ENCODE peak calls at places on chromosome 4, in six cellular contexts. R is colonic mucosa, O is foreskin fibroblast, U is NB4, M is GM12892, N is GM04504. F is an unnamed sample.
A peak's percentile ranks its signal among the peaks of the same experiment; 100 is the strongest.

GRCh38 chr4:79877511-79877910 is 195.5 kb downstream of the ANTXR2 start:
- DNase-seq in O (no peak), N (no peak), R (no peak), M (no peak), U (no peak), F (no peak)

GRCh38 chr4:128232719-128233118 is 54.9 kb downstream of the PGRMC2 start:
- DNase-seq in M (no peak), U (no peak), O (no peak), R (no peak), N (no peak), F (no peak)

GRCh38 chr4:6898763-6899162 is 10.9 kb upstream of the TBC1D14 start:
- DNase-seq in O (no peak), M (no peak), R (no peak), U (no peak), N (no peak), F (no peak)

GRCh38 chr4:8198206-8198905 is 734 bp upstream of the SH3TC1 start:
- DNase-seq in O (no peak), M (no peak), U (no peak), N (no peak), R (peak; percentile 70), F (no peak)

GRCh38 chr4:113469926-113470325 is 291.6 kb downstream of the CAMK2D start:
- DNase-seq in M (no peak), U (no peak), O (no peak), N (no peak), R (no peak), F (no peak)

GRCh38 chr4:168631241-168632151 is 134.6 kb downstream of the PALLD start:
- DNase-seq in U (peak; percentile 4), N (no peak), M (no peak), O (peak; percentile 71), R (peak; percentile 70), F (peak; percentile 48)

GRCh38 chr4:53196872-53197759 is 168.7 kb downstream of the SCFD2 start:
- DNase-seq in O (peak; percentile 92), N (peak; percentile 82), R (no peak), U (peak; percentile 80), M (peak; percentile 1), F (peak; percentile 46)

GRCh38 chr4:2535386-2536192 is 858 bp upstream of the FAM193A start:
- DNase-seq in U (peak; percentile 96), N (peak; percentile 9), M (peak; percentile 36), O (peak; percentile 72), R (peak; percentile 45), F (peak; percentile 14)

GRCh38 chr4:170339522-170339921 is 249.8 kb upstream of the AADAT start:
- DNase-seq in M (no peak), O (no peak), N (no peak), U (no peak), R (no peak), F (no peak)

GRCh38 chr4:26568446-26568994 is 15.4 kb upstream of the TBC1D19 start:
- DNase-seq in R (no peak), O (peak; percentile 91), U (no peak), N (peak; percentile 76), M (no peak), F (no peak)

GRCh38 chr4:15145709-15146108 is 143.4 kb downstream of the CPEB2 start:
- DNase-seq in O (no peak), R (no peak), N (no peak), U (no peak), M (no peak), F (peak; percentile 22)

GRCh38 chr4:153520227-153520626 is 54.1 kb downstream of the TMEM131L start:
- DNase-seq in R (peak; percentile 2), O (no peak), N (no peak), M (no peak), U (no peak), F (no peak)

GRCh38 chr4:176065365-176066249 is at the start of gene WDR17:
- DNase-seq in R (peak; percentile 86), N (no peak), M (peak; percentile 87), O (peak; percentile 81), U (no peak), F (peak; percentile 96)

GRCh38 chr4:76802546-76803021 is 95.4 kb downstream of the SOWAHB start:
- DNase-seq in M (no peak), R (no peak), N (no peak), U (no peak), O (no peak), F (no peak)

GRCh38 chr4:13483142-13484044 is 747 bp downstream of the RAB28 start:
- DNase-seq in R (peak; percentile 56), N (peak; percentile 47), O (peak; percentile 81), U (peak; percentile 69), M (no peak), F (peak; percentile 24)

GRCh38 chr4:40283413-40283812 is 51.7 kb upstream of the CHRNA9 start:
- DNase-seq in N (no peak), R (no peak), O (no peak), U (no peak), M (no peak), F (no peak)

F was measured in NCI-H345.